ENCODE peak calls at places on chromosomes 2 and 18, in five cellular contexts. Q is SK-N-SH, I is epithelial cell of esophagus, G is head of caudate nucleus, M is NCI-H1105 treated with DMSO at 0.1 percent for 48 hours. W is an unnamed sample.

GRCh38 chr2:68716948-68717661 is 17.5 kb upstream of the ARHGAP25 start:
- DNase-seq in G (no peak), I (no peak), Q (no peak), M (no peak), W (no peak)

GRCh38 chr18:34131008-34131407 is 93.7 kb downstream of the NOL4 start:
- DNase-seq in M (peak), G (no peak), Q (no peak), I (no peak), W (no peak)

GRCh38 chr2:150312271-150312670 is 175.2 kb downstream of the RND3 start:
- DNase-seq in I (no peak), Q (no peak), M (no peak), G (no peak), W (no peak)

GRCh38 chr18:24234330-24234729 is 95.5 kb downstream of the CABYR start:
- DNase-seq in M (no peak), G (peak), I (no peak), Q (no peak), W (peak)

GRCh38 chr18:45920367-45920766 is 46.8 kb downstream of the EPG5 start:
- DNase-seq in I (peak), G (peak), Q (peak), M (peak), W (peak)

GRCh38 chr18:61574665-61575064 is 241.4 kb downstream of the CDH20 start:
- DNase-seq in M (no peak), Q (no peak), I (no peak), G (no peak), W (no peak)

GRCh38 chr2:14634223-14634884 is 1.8 kb downstream of the LRATD1 start:
- DNase-seq in G (peak), I (peak), Q (peak), M (peak), W (peak)

GRCh38 chr2:73117441-73117840 is 4.7 kb upstream of the RAB11FIP5 start:
- DNase-seq in I (no peak), M (no peak), Q (no peak), G (no peak), W (no peak)

GRCh38 chr2:132715554-132715953 is 45.5 kb upstream of the LYPD1 start:
- DNase-seq in G (no peak), I (no peak), M (peak), Q (no peak), W (no peak)

GRCh38 chr2:10009811-10010781 is 33.3 kb upstream of the KLF11 start:
- DNase-seq in I (no peak), G (no peak), M (no peak), Q (peak), W (no peak)

GRCh38 chr18:37964885-37965571 is 399.4 kb upstream of the CELF4 start:
- DNase-seq in G (no peak), Q (no peak), M (no peak), I (no peak), W (no peak)

GRCh38 chr2:234334146-234334545 is 162.7 kb downstream of the ARL4C start:
- DNase-seq in Q (peak), I (peak), M (no peak), G (no peak), W (no peak)

GRCh38 chr2:56333812-56334485 is 150.2 kb downstream of the CCDC85A start:
- DNase-seq in I (no peak), G (no peak), Q (no peak), M (no peak), W (no peak)

GRCh38 chr2:3656762-3657691 is 973 bp upstream of the ALLC start:
- DNase-seq in Q (no peak), I (no peak), G (peak), M (no peak), W (no peak)

GRCh38 chr2:121076885-121077549 is 208.0 kb downstream of the TFCP2L1 start:
- DNase-seq in I (peak), G (peak), M (peak), Q (peak), W (peak)

GRCh38 chr2:27154481-27154880 is 5.7 kb downstream of the TCF23 start:
- DNase-seq in G (no peak), I (no peak), M (no peak), Q (no peak), W (no peak)

GRCh38 chr2:216504376-216504762 is 5.7 kb downstream of the RPL37A start:
- DNase-seq in G (no peak), Q (no peak), M (no peak), I (no peak), W (no peak)